ENCODE peak calls at places on chromosomes 5 and 9, in four cellular contexts. One of them, this sample, is unnamed.

GRCh38 chr5:95664204-95664786 is 17.7 kb downstream of the RFESD start:
- DNase-seq in lower leg skin: no peak
- DNase-seq in KBM-7: peak
- DNase-seq in NCI-H187: no peak
- DNase-seq in this sample: peak

GRCh38 chr5:154242964-154243376 is 52.4 kb downstream of the GALNT10 start:
- DNase-seq in NCI-H187: no peak
- DNase-seq in lower leg skin: no peak
- DNase-seq in KBM-7: no peak
- DNase-seq in this sample: no peak

GRCh38 chr5:107633171-107633901 is 37.4 kb downstream of the EFNA5 start:
- DNase-seq in NCI-H187: no peak
- DNase-seq in lower leg skin: no peak
- DNase-seq in KBM-7: peak
- DNase-seq in this sample: peak

GRCh38 chr5:3896098-3896497 is 300.5 kb downstream of the IRX1 start:
- DNase-seq in KBM-7: no peak
- DNase-seq in lower leg skin: no peak
- DNase-seq in NCI-H187: no peak
- DNase-seq in this sample: no peak

GRCh38 chr5:172731286-172732073 is 39.5 kb downstream of the DUSP1 start:
- DNase-seq in KBM-7: no peak
- DNase-seq in NCI-H187: no peak
- DNase-seq in lower leg skin: peak
- DNase-seq in this sample: peak

GRCh38 chr5:129098488-129099183 is 4.1 kb downstream of the ISOC1 start:
- DNase-seq in lower leg skin: no peak
- DNase-seq in NCI-H187: no peak
- DNase-seq in KBM-7: peak
- DNase-seq in this sample: no peak

GRCh38 chr5:125409101-125409495 is 662.7 kb upstream of the ZNF608 start:
- DNase-seq in NCI-H187: no peak
- DNase-seq in KBM-7: no peak
- DNase-seq in lower leg skin: no peak
- DNase-seq in this sample: no peak

GRCh38 chr9:14560194-14560593 is 133.0 kb downstream of the ZDHHC21 start:
- DNase-seq in NCI-H187: no peak
- DNase-seq in KBM-7: no peak
- DNase-seq in lower leg skin: no peak
- DNase-seq in this sample: no peak

GRCh38 chr5:74063821-74064598 is 438.0 kb downstream of the ARHGEF28 start:
- DNase-seq in KBM-7: no peak
- DNase-seq in lower leg skin: no peak
- DNase-seq in NCI-H187: no peak
- DNase-seq in this sample: no peak

GRCh38 chr5:1728846-1729245 is 70.8 kb downstream of the MRPL36 start:
- DNase-seq in NCI-H187: no peak
- DNase-seq in KBM-7: no peak
- DNase-seq in lower leg skin: peak
- DNase-seq in this sample: no peak

GRCh38 chr9:15785584-15785983 is 232.7 kb downstream of the CCDC171 start:
- DNase-seq in NCI-H187: no peak
- DNase-seq in KBM-7: no peak
- DNase-seq in lower leg skin: no peak
- DNase-seq in this sample: no peak

GRCh38 chr5:173919443-173919842 is 31.3 kb downstream of the CPEB4 start:
- DNase-seq in NCI-H187: no peak
- DNase-seq in lower leg skin: no peak
- DNase-seq in KBM-7: no peak
- DNase-seq in this sample: no peak

GRCh38 chr9:73116880-73117279 is 34.8 kb upstream of the ANXA1 start:
- DNase-seq in NCI-H187: no peak
- DNase-seq in lower leg skin: no peak
- DNase-seq in KBM-7: no peak
- DNase-seq in this sample: no peak

GRCh38 chr9:120579139-120579749 is 723 bp downstream of the CDK5RAP2 start:
- DNase-seq in lower leg skin: no peak
- DNase-seq in KBM-7: peak
- DNase-seq in NCI-H187: no peak
- DNase-seq in this sample: peak

GRCh38 chr9:89177021-89177400 is 1.6 kb downstream of the SHC3 start:
- DNase-seq in NCI-H187: no peak
- DNase-seq in lower leg skin: peak
- DNase-seq in KBM-7: no peak
- DNase-seq in this sample: peak

GRCh38 chr5:186091-187041 is 4.9 kb upstream of the LRRC14B start:
- DNase-seq in lower leg skin: no peak
- DNase-seq in NCI-H187: no peak
- DNase-seq in KBM-7: no peak
- DNase-seq in this sample: no peak

GRCh38 chr5:39013938-39014337 is 60.3 kb downstream of the RICTOR start:
- DNase-seq in KBM-7: no peak
- DNase-seq in NCI-H187: no peak
- DNase-seq in lower leg skin: no peak
- DNase-seq in this sample: no peak

GRCh38 chr9:136527721-136528710 is 17.8 kb downstream of the NOTCH1 start:
- DNase-seq in KBM-7: no peak
- DNase-seq in lower leg skin: no peak
- DNase-seq in NCI-H187: peak
- DNase-seq in this sample: no peak

GRCh38 chr5:172455511-172456061 is 1.3 kb upstream of the SH3PXD2B start:
- DNase-seq in KBM-7: no peak
- DNase-seq in NCI-H187: no peak
- DNase-seq in lower leg skin: peak
- DNase-seq in this sample: no peak

GRCh38 chr9:87812375-87813118 is 70.1 kb upstream of the SPATA31E1 start:
- DNase-seq in KBM-7: peak
- DNase-seq in lower leg skin: no peak
- DNase-seq in NCI-H187: no peak
- DNase-seq in this sample: peak

GRCh38 chr5:99104538-99105132 is 175.8 kb upstream of the CHD1 start:
- DNase-seq in KBM-7: peak
- DNase-seq in lower leg skin: no peak
- DNase-seq in NCI-H187: no peak
- DNase-seq in this sample: peak

GRCh38 chr5:141641634-141642278 is 5.0 kb downstream of the RELL2 start:
- DNase-seq in NCI-H187: no peak
- DNase-seq in KBM-7: peak
- DNase-seq in lower leg skin: peak
- DNase-seq in this sample: no peak

GRCh38 chr5:170238456-170238855 is 5.7 kb downstream of the C5orf58 start:
- DNase-seq in NCI-H187: no peak
- DNase-seq in lower leg skin: no peak
- DNase-seq in KBM-7: no peak
- DNase-seq in this sample: no peak

GRCh38 chr9:36092509-36093215 is 43.9 kb upstream of the GLIPR2 start:
- DNase-seq in KBM-7: no peak
- DNase-seq in NCI-H187: no peak
- DNase-seq in lower leg skin: no peak
- DNase-seq in this sample: peak

GRCh38 chr5:132260714-132261615 is 3.5 kb downstream of the PDLIM4 start:
- DNase-seq in NCI-H187: no peak
- DNase-seq in lower leg skin: peak
- DNase-seq in KBM-7: peak
- DNase-seq in this sample: peak

GRCh38 chr9:89046832-89047231 is 55.6 kb downstream of the S1PR3 start:
- DNase-seq in NCI-H187: no peak
- DNase-seq in lower leg skin: no peak
- DNase-seq in KBM-7: no peak
- DNase-seq in this sample: no peak

GRCh38 chr9:120783611-120784047 is 9.6 kb downstream of the FBXW2 start:
- DNase-seq in KBM-7: no peak
- DNase-seq in lower leg skin: no peak
- DNase-seq in NCI-H187: no peak
- DNase-seq in this sample: no peak

GRCh38 chr5:163395794-163396193 is 41.6 kb upstream of the CCNG1 start:
- DNase-seq in lower leg skin: no peak
- DNase-seq in KBM-7: no peak
- DNase-seq in NCI-H187: no peak
- DNase-seq in this sample: no peak

GRCh38 chr9:125361837-125362531 is 100.4 kb downstream of the GAPVD1 start:
- DNase-seq in lower leg skin: no peak
- DNase-seq in KBM-7: peak
- DNase-seq in NCI-H187: no peak
- DNase-seq in this sample: peak

GRCh38 chr9:132160802-132161742 is 786 bp upstream of the NTNG2 start:
- DNase-seq in KBM-7: peak
- DNase-seq in NCI-H187: no peak
- DNase-seq in lower leg skin: no peak
- DNase-seq in this sample: peak

GRCh38 chr9:133990366-133991210 is 1.5 kb downstream of the VAV2 start:
- DNase-seq in NCI-H187: no peak
- DNase-seq in KBM-7: no peak
- DNase-seq in lower leg skin: peak
- DNase-seq in this sample: no peak

GRCh38 chr9:88028338-88028737 is 54.0 kb upstream of the CDK20 start:
- DNase-seq in NCI-H187: no peak
- DNase-seq in lower leg skin: no peak
- DNase-seq in KBM-7: no peak
- DNase-seq in this sample: no peak

GRCh38 chr9:97237951-97238851 is 69.3 kb upstream of the CCDC180 start:
- DNase-seq in lower leg skin: peak
- DNase-seq in KBM-7: peak
- DNase-seq in NCI-H187: no peak
- DNase-seq in this sample: peak

GRCh38 chr9:127683723-127684122 is 23.1 kb upstream of the CFAP157 start:
- DNase-seq in KBM-7: no peak
- DNase-seq in lower leg skin: no peak
- DNase-seq in NCI-H187: no peak
- DNase-seq in this sample: no peak

GRCh38 chr9:89400398-89401116 is 82.3 kb downstream of the SECISBP2 start:
- DNase-seq in lower leg skin: no peak
- DNase-seq in KBM-7: peak
- DNase-seq in NCI-H187: no peak
- DNase-seq in this sample: no peak

GRCh38 chr9:130445268-130445983 is 665 bp downstream of the ASS1 start:
- DNase-seq in lower leg skin: no peak
- DNase-seq in KBM-7: peak
- DNase-seq in NCI-H187: no peak
- DNase-seq in this sample: peak

GRCh38 chr5:151454166-151454565 is 6.8 kb downstream of the SLC36A1 start:
- DNase-seq in KBM-7: no peak
- DNase-seq in lower leg skin: no peak
- DNase-seq in NCI-H187: peak
- DNase-seq in this sample: no peak

This sample was measured in RPMI8226.